ENCODE peak calls at places on chromosomes 3 and 15, in five cellular contexts. One of them, this sample, is unnamed.

GRCh38 chr3:178443634-178444033 is 92.6 kb upstream of the KCNMB2 start:
- DNase-seq in left ventricle myocardium inferior: no peak
- DNase-seq in AG04449: no peak
- DNase-seq in AG04450: no peak
- DNase-seq in activated T-cell treated with anti-CD3 and anti-CD28 coated beads for 4 hours: no peak
- DNase-seq in this sample: no peak

GRCh38 chr3:129549006-129549800 is 6.2 kb downstream of the H1-8 start:
- DNase-seq in left ventricle myocardium inferior: no peak
- DNase-seq in AG04449: no peak
- DNase-seq in AG04450: no peak
- DNase-seq in activated T-cell treated with anti-CD3 and anti-CD28 coated beads for 4 hours: no peak
- DNase-seq in this sample: no peak

GRCh38 chr15:66246937-66247336 is 6.6 kb downstream of the MEGF11 start:
- DNase-seq in left ventricle myocardium inferior: no peak
- DNase-seq in AG04449: no peak
- DNase-seq in AG04450: no peak
- DNase-seq in activated T-cell treated with anti-CD3 and anti-CD28 coated beads for 4 hours: no peak
- DNase-seq in this sample: no peak

GRCh38 chr3:141341536-141341935 is 26.8 kb upstream of the ZBTB38 start:
- DNase-seq in left ventricle myocardium inferior: no peak
- DNase-seq in AG04449: no peak
- DNase-seq in AG04450: no peak
- DNase-seq in activated T-cell treated with anti-CD3 and anti-CD28 coated beads for 4 hours: no peak
- DNase-seq in this sample: no peak

GRCh38 chr3:113212155-113212844 is 943 bp downstream of the BOC start:
- DNase-seq in left ventricle myocardium inferior: peak; percentile 24
- DNase-seq in AG04449: no peak
- DNase-seq in AG04450: no peak
- DNase-seq in activated T-cell treated with anti-CD3 and anti-CD28 coated beads for 4 hours: no peak
- DNase-seq in this sample: no peak

GRCh38 chr3:165895919-165896318 is 58.7 kb upstream of the BCHE start:
- DNase-seq in left ventricle myocardium inferior: no peak
- DNase-seq in AG04449: no peak
- DNase-seq in AG04450: no peak
- DNase-seq in activated T-cell treated with anti-CD3 and anti-CD28 coated beads for 4 hours: no peak
- DNase-seq in this sample: no peak

GRCh38 chr3:129629011-129629410 is 22.5 kb upstream of the PLXND1 start:
- DNase-seq in left ventricle myocardium inferior: no peak
- DNase-seq in AG04449: no peak
- DNase-seq in AG04450: no peak
- DNase-seq in activated T-cell treated with anti-CD3 and anti-CD28 coated beads for 4 hours: no peak
- DNase-seq in this sample: no peak

GRCh38 chr15:93073465-93073952 is 15.5 kb downstream of the RGMA start:
- DNase-seq in left ventricle myocardium inferior: no peak
- DNase-seq in AG04449: no peak
- DNase-seq in AG04450: no peak
- DNase-seq in activated T-cell treated with anti-CD3 and anti-CD28 coated beads for 4 hours: no peak
- DNase-seq in this sample: no peak

GRCh38 chr3:45224824-45225464 is 1.1 kb downstream of the TMEM158 start:
- DNase-seq in left ventricle myocardium inferior: peak; percentile 69
- DNase-seq in AG04449: no peak
- DNase-seq in AG04450: peak; percentile 50
- DNase-seq in activated T-cell treated with anti-CD3 and anti-CD28 coated beads for 4 hours: no peak
- DNase-seq in this sample: no peak

GRCh38 chr3:75906555-75907112 is 121.3 kb upstream of the ZNF717 start:
- DNase-seq in left ventricle myocardium inferior: no peak
- DNase-seq in AG04449: no peak
- DNase-seq in AG04450: peak; percentile 18
- DNase-seq in activated T-cell treated with anti-CD3 and anti-CD28 coated beads for 4 hours: no peak
- DNase-seq in this sample: no peak

GRCh38 chr3:142850395-142851023 is 38.4 kb downstream of the PCOLCE2 start:
- DNase-seq in left ventricle myocardium inferior: no peak
- DNase-seq in AG04449: peak; percentile 77
- DNase-seq in AG04450: peak; percentile 24
- DNase-seq in activated T-cell treated with anti-CD3 and anti-CD28 coated beads for 4 hours: no peak
- DNase-seq in this sample: peak; percentile 82

GRCh38 chr3:23232016-23232415 is 28.9 kb downstream of the UBE2E2 start:
- DNase-seq in left ventricle myocardium inferior: no peak
- DNase-seq in AG04449: no peak
- DNase-seq in AG04450: no peak
- DNase-seq in activated T-cell treated with anti-CD3 and anti-CD28 coated beads for 4 hours: no peak
- DNase-seq in this sample: no peak

GRCh38 chr3:50323614-50324199 is 1.2 kb upstream of the HYAL2 start:
- DNase-seq in left ventricle myocardium inferior: peak; percentile 74
- DNase-seq in AG04449: no peak
- DNase-seq in AG04450: no peak
- DNase-seq in activated T-cell treated with anti-CD3 and anti-CD28 coated beads for 4 hours: no peak
- DNase-seq in this sample: no peak

GRCh38 chr3:134795776-134796312 is 784 bp downstream of the EPHB1 start:
- DNase-seq in left ventricle myocardium inferior: no peak
- DNase-seq in AG04449: no peak
- DNase-seq in AG04450: no peak
- DNase-seq in activated T-cell treated with anti-CD3 and anti-CD28 coated beads for 4 hours: no peak
- DNase-seq in this sample: no peak

GRCh38 chr15:57560976-57561711 is 30.6 kb upstream of the MYZAP start:
- DNase-seq in left ventricle myocardium inferior: peak; percentile 52
- DNase-seq in AG04449: peak; percentile 10
- DNase-seq in AG04450: peak; percentile 26
- DNase-seq in activated T-cell treated with anti-CD3 and anti-CD28 coated beads for 4 hours: peak; percentile 50
- DNase-seq in this sample: peak; percentile 62

GRCh38 chr3:66555214-66555844 is 54.5 kb upstream of the LRIG1 start:
- DNase-seq in left ventricle myocardium inferior: no peak
- DNase-seq in AG04449: no peak
- DNase-seq in AG04450: no peak
- DNase-seq in activated T-cell treated with anti-CD3 and anti-CD28 coated beads for 4 hours: no peak
- DNase-seq in this sample: no peak

GRCh38 chr3:131922356-131922755 is 112.5 kb downstream of the CPNE4 start:
- DNase-seq in left ventricle myocardium inferior: no peak
- DNase-seq in AG04449: peak; percentile 16
- DNase-seq in AG04450: no peak
- DNase-seq in activated T-cell treated with anti-CD3 and anti-CD28 coated beads for 4 hours: no peak
- DNase-seq in this sample: no peak

GRCh38 chr3:134482622-134483021 is 3.2 kb downstream of the ANAPC13 start:
- DNase-seq in left ventricle myocardium inferior: no peak
- DNase-seq in AG04449: no peak
- DNase-seq in AG04450: no peak
- DNase-seq in activated T-cell treated with anti-CD3 and anti-CD28 coated beads for 4 hours: no peak
- DNase-seq in this sample: no peak

GRCh38 chr15:38624248-38625214 is 59.9 kb upstream of the RASGRP1 start:
- DNase-seq in left ventricle myocardium inferior: no peak
- DNase-seq in AG04449: no peak
- DNase-seq in AG04450: no peak
- DNase-seq in activated T-cell treated with anti-CD3 and anti-CD28 coated beads for 4 hours: no peak
- DNase-seq in this sample: no peak

GRCh38 chr3:124483915-124484470 is 246.3 kb upstream of the UMPS start:
- DNase-seq in left ventricle myocardium inferior: no peak
- DNase-seq in AG04449: no peak
- DNase-seq in AG04450: no peak
- DNase-seq in activated T-cell treated with anti-CD3 and anti-CD28 coated beads for 4 hours: no peak
- DNase-seq in this sample: no peak

GRCh38 chr15:87871738-87872315 is 384.7 kb downstream of the NTRK3 start:
- DNase-seq in left ventricle myocardium inferior: no peak
- DNase-seq in AG04449: no peak
- DNase-seq in AG04450: no peak
- DNase-seq in activated T-cell treated with anti-CD3 and anti-CD28 coated beads for 4 hours: no peak
- DNase-seq in this sample: no peak

GRCh38 chr3:110568246-110568645 is 503.4 kb upstream of the NECTIN3 start:
- DNase-seq in left ventricle myocardium inferior: no peak
- DNase-seq in AG04449: peak; percentile 51
- DNase-seq in AG04450: peak; percentile 49
- DNase-seq in activated T-cell treated with anti-CD3 and anti-CD28 coated beads for 4 hours: no peak
- DNase-seq in this sample: peak; percentile 76

GRCh38 chr3:45496550-45496949 is 98.0 kb upstream of the LIMD1 start:
- DNase-seq in left ventricle myocardium inferior: peak; percentile 39
- DNase-seq in AG04449: no peak
- DNase-seq in AG04450: no peak
- DNase-seq in activated T-cell treated with anti-CD3 and anti-CD28 coated beads for 4 hours: no peak
- DNase-seq in this sample: no peak

GRCh38 chr3:158731938-158732855 is at the start of gene RARRES1:
- DNase-seq in left ventricle myocardium inferior: peak; percentile 77
- DNase-seq in AG04449: no peak
- DNase-seq in AG04450: no peak
- DNase-seq in activated T-cell treated with anti-CD3 and anti-CD28 coated beads for 4 hours: no peak
- DNase-seq in this sample: no peak

GRCh38 chr15:88032787-88033186 is 223.8 kb downstream of the NTRK3 start:
- DNase-seq in left ventricle myocardium inferior: no peak
- DNase-seq in AG04449: no peak
- DNase-seq in AG04450: no peak
- DNase-seq in activated T-cell treated with anti-CD3 and anti-CD28 coated beads for 4 hours: no peak
- DNase-seq in this sample: peak; percentile 34

GRCh38 chr3:33115024-33115768 is 1.4 kb downstream of the CRTAP start:
- DNase-seq in left ventricle myocardium inferior: peak; percentile 57
- DNase-seq in AG04449: peak; percentile 59
- DNase-seq in AG04450: peak; percentile 36
- DNase-seq in activated T-cell treated with anti-CD3 and anti-CD28 coated beads for 4 hours: no peak
- DNase-seq in this sample: peak; percentile 74

GRCh38 chr15:89125038-89125826 is 37.0 kb downstream of the ABHD2 start:
- DNase-seq in left ventricle myocardium inferior: no peak
- DNase-seq in AG04449: no peak
- DNase-seq in AG04450: no peak
- DNase-seq in activated T-cell treated with anti-CD3 and anti-CD28 coated beads for 4 hours: no peak
- DNase-seq in this sample: no peak

GRCh38 chr3:55486857-55487375 is at the start of gene WNT5A:
- DNase-seq in left ventricle myocardium inferior: peak; percentile 53
- DNase-seq in AG04449: no peak
- DNase-seq in AG04450: no peak
- DNase-seq in activated T-cell treated with anti-CD3 and anti-CD28 coated beads for 4 hours: no peak
- DNase-seq in this sample: no peak

GRCh38 chr3:18079739-18080138 is 337.3 kb upstream of the TBC1D5 start:
- DNase-seq in left ventricle myocardium inferior: no peak
- DNase-seq in AG04449: no peak
- DNase-seq in AG04450: no peak
- DNase-seq in activated T-cell treated with anti-CD3 and anti-CD28 coated beads for 4 hours: no peak
- DNase-seq in this sample: no peak

GRCh38 chr15:40929730-40930429 is 740 bp downstream of the DLL4 start:
- DNase-seq in left ventricle myocardium inferior: peak; percentile 57
- DNase-seq in AG04449: no peak
- DNase-seq in AG04450: no peak
- DNase-seq in activated T-cell treated with anti-CD3 and anti-CD28 coated beads for 4 hours: no peak
- DNase-seq in this sample: no peak

GRCh38 chr3:45778761-45779201 is 17.6 kb downstream of the SLC6A20 start:
- DNase-seq in left ventricle myocardium inferior: no peak
- DNase-seq in AG04449: no peak
- DNase-seq in AG04450: no peak
- DNase-seq in activated T-cell treated with anti-CD3 and anti-CD28 coated beads for 4 hours: no peak
- DNase-seq in this sample: no peak

GRCh38 chr3:132124096-132124495 is 89.3 kb upstream of the CPNE4 start:
- DNase-seq in left ventricle myocardium inferior: no peak
- DNase-seq in AG04449: no peak
- DNase-seq in AG04450: no peak
- DNase-seq in activated T-cell treated with anti-CD3 and anti-CD28 coated beads for 4 hours: no peak
- DNase-seq in this sample: no peak

GRCh38 chr15:73784299-73784698 is 31.1 kb upstream of the INSYN1 start:
- DNase-seq in left ventricle myocardium inferior: no peak
- DNase-seq in AG04449: no peak
- DNase-seq in AG04450: no peak
- DNase-seq in activated T-cell treated with anti-CD3 and anti-CD28 coated beads for 4 hours: no peak
- DNase-seq in this sample: no peak

GRCh38 chr15:36577082-36577481 is 2.3 kb upstream of the CDIN1 start:
- DNase-seq in left ventricle myocardium inferior: no peak
- DNase-seq in AG04449: no peak
- DNase-seq in AG04450: no peak
- DNase-seq in activated T-cell treated with anti-CD3 and anti-CD28 coated beads for 4 hours: no peak
- DNase-seq in this sample: no peak

GRCh38 chr15:70812827-70813364 is 41.1 kb downstream of the LARP6 start:
- DNase-seq in left ventricle myocardium inferior: no peak
- DNase-seq in AG04449: no peak
- DNase-seq in AG04450: no peak
- DNase-seq in activated T-cell treated with anti-CD3 and anti-CD28 coated beads for 4 hours: no peak
- DNase-seq in this sample: no peak

This sample was measured in GM04504.